ENCODE peak calls at places on chromosomes 3 and 15, in seven cellular contexts. N is HL-60; C is H54; W is EH; P is activated CD4-positive, alpha-beta T cell treated with anti-CD3 and anti-CD28 coated beads, Interleukin-2, amount 10 ng/mL, durations not matched to agents 7 days and 5 days; A is HepG2; R is iris pigment epithelial cell. M is an unnamed sample.
A peak's percentile ranks its signal among the peaks of the same experiment; 100 is the strongest.

GRCh38 chr3:48245136-48245535 is 4.2 kb downstream of the ZNF589 start:
- DNase-seq in R (no peak), C (no peak), P (no peak), N (no peak), A (no peak), W (no peak), M (no peak)

GRCh38 chr3:51382947-51383578 is 2.0 kb upstream of the MANF start:
- DNase-seq in C (no peak), N (no peak), P (no peak), A (no peak), W (no peak), R (no peak), M (no peak)

GRCh38 chr3:99578339-99578970 is 59.9 kb upstream of the COL8A1 start:
- DNase-seq in C (no peak), W (peak; percentile 28), A (no peak), P (no peak), N (no peak), R (peak; percentile 69), M (no peak)

GRCh38 chr15:84894743-84895425 is 10.4 kb downstream of the SLC28A1 start:
- DNase-seq in R (no peak), P (no peak), C (no peak), W (no peak), A (no peak), N (no peak), M (no peak)

GRCh38 chr15:94576889-94577533 is 345.6 kb downstream of the MCTP2 start:
- DNase-seq in W (no peak), P (peak; percentile 58), A (peak; percentile 20), C (peak; percentile 6), N (peak; percentile 42), R (no peak), M (no peak)

GRCh38 chr3:105458518-105459215 is 92.0 kb downstream of the ALCAM start:
- DNase-seq in R (peak; percentile 55), N (no peak), P (no peak), C (no peak), A (no peak), W (peak; percentile 71), M (no peak)

GRCh38 chr3:143240921-143241320 is 121.3 kb downstream of the CHST2 start:
- DNase-seq in P (no peak), A (no peak), C (no peak), W (peak; percentile 25), R (no peak), N (no peak), M (no peak)

GRCh38 chr15:75348563-75349350 is 1.9 kb downstream of the NEIL1 start:
- DNase-seq in R (no peak), A (no peak), C (no peak), N (no peak), W (peak; percentile 31), P (no peak), M (no peak)

GRCh38 chr15:90530250-90531051 is 728 bp downstream of the CRTC3 start:
- DNase-seq in P (peak; percentile 57), R (peak; percentile 40), A (no peak), W (peak; percentile 58), C (peak; percentile 36), N (peak; percentile 26), M (no peak)

GRCh38 chr3:11910971-11911531 is 64.4 kb upstream of the TAMM41 start:
- DNase-seq in W (peak; percentile 3), P (no peak), C (no peak), A (no peak), N (no peak), R (no peak), M (no peak)

GRCh38 chr3:189053327-189053726 is 118.4 kb upstream of the TPRG1 start:
- DNase-seq in N (no peak), W (no peak), P (no peak), C (no peak), A (no peak), R (no peak), M (no peak)

GRCh38 chr15:52730163-52730562 is 51.0 kb upstream of the ATOSA start:
- DNase-seq in A (no peak), W (peak; percentile 88), P (peak; percentile 55), C (no peak), N (no peak), R (peak; percentile 43), M (no peak)

GRCh38 chr3:120435621-120436020 is 15.2 kb downstream of the FSTL1 start:
- DNase-seq in W (peak; percentile 86), R (peak; percentile 73), A (no peak), C (no peak), P (no peak), N (no peak), M (peak; percentile 72)

GRCh38 chr3:126113733-126114132 is 29.8 kb upstream of the SLC41A3 start:
- DNase-seq in W (no peak), A (no peak), R (no peak), P (no peak), C (peak; percentile 21), N (no peak), M (no peak)

GRCh38 chr3:73018790-73019441 is 22.3 kb downstream of the PPP4R2 start:
- DNase-seq in A (no peak), P (no peak), W (no peak), N (no peak), R (no peak), C (no peak), M (no peak)

GRCh38 chr15:71042356-71042922 is 72.8 kb upstream of the THSD4 start:
- DNase-seq in A (no peak), W (peak; percentile 33), N (no peak), C (no peak), R (peak; percentile 47), P (no peak), M (no peak)

GRCh38 chr3:155083313-155083905 is 3.3 kb downstream of the MME start:
- DNase-seq in A (no peak), P (no peak), C (no peak), W (no peak), R (peak; percentile 35), N (no peak), M (no peak)

GRCh38 chr3:31129241-31129640 is 234.8 kb upstream of the GADL1 start:
- DNase-seq in W (no peak), N (no peak), C (no peak), A (no peak), P (no peak), R (no peak), M (no peak)

GRCh38 chr15:70833897-70834765 is 19.8 kb downstream of the LARP6 start:
- DNase-seq in W (peak; percentile 80), N (peak; percentile 29), P (no peak), A (peak; percentile 72), R (peak; percentile 80), C (peak; percentile 33), M (no peak)

GRCh38 chr3:19702416-19703078 is 231.5 kb downstream of the EFHB start:
- DNase-seq in A (no peak), R (no peak), N (no peak), C (no peak), W (no peak), P (no peak), M (no peak)

GRCh38 chr3:45084820-45085816 is 59.0 kb downstream of the CLEC3B start:
- DNase-seq in N (no peak), A (peak; percentile 16), R (peak; percentile 96), P (no peak), C (peak; percentile 70), W (peak; percentile 96), M (no peak)

GRCh38 chr3:168705412-168705811 is 609.7 kb upstream of the GOLIM4 start:
- DNase-seq in P (no peak), C (no peak), A (no peak), W (no peak), N (no peak), R (no peak), M (no peak)

GRCh38 chr3:61927332-61927731 is 366.0 kb downstream of the PTPRG start:
- DNase-seq in R (peak; percentile 89), W (peak; percentile 87), P (no peak), A (no peak), C (no peak), N (no peak), M (no peak)

GRCh38 chr3:70392227-70392626 is 79.8 kb upstream of the MDFIC2 start:
- DNase-seq in R (no peak), N (no peak), W (no peak), A (no peak), P (no peak), C (no peak), M (no peak)

GRCh38 chr3:166362698-166363097 is 525.5 kb upstream of the BCHE start:
- DNase-seq in C (no peak), N (no peak), R (no peak), P (no peak), A (no peak), W (no peak), M (no peak)

GRCh38 chr3:155007729-155008128 is 72.4 kb upstream of the MME start:
- DNase-seq in R (no peak), W (no peak), P (no peak), N (no peak), A (no peak), C (no peak), M (no peak)

GRCh38 chr3:127044996-127045395 is 62.1 kb downstream of the PLXNA1 start:
- DNase-seq in P (no peak), C (peak; percentile 64), N (no peak), A (no peak), R (peak; percentile 29), W (peak; percentile 45), M (no peak)

GRCh38 chr3:55013145-55013544 is 85.3 kb upstream of the LRTM1 start:
- DNase-seq in C (no peak), A (no peak), W (peak; percentile 15), R (peak; percentile 33), P (no peak), N (no peak), M (no peak)

GRCh38 chr3:67691926-67692325 is 37.5 kb upstream of the SUCLG2 start:
- DNase-seq in W (no peak), R (no peak), A (no peak), N (no peak), C (no peak), P (no peak), M (no peak)